ENCODE peak calls at places on chromosomes 2 and 18, in four cellular contexts. Z, H, E and C are unnamed samples. For H3K4me1, the result is how much of the 10 kb centered on the place peaks cover.

GRCh38 chr2:196399736-196400691 is 228.6 kb upstream of the STK17B start:
- DNase-seq in Z (peak), H (no peak), E (peak), C (no peak)

GRCh38 chr2:180203972-180204371 is 196.9 kb upstream of the CWC22 start:
- DNase-seq in Z (peak), H (no peak), E (peak), C (no peak)

GRCh38 chr2:20179755-20180594 is 45.0 kb downstream of the SDC1 start:
- DNase-seq in E (no peak), H (peak), Z (peak), C (peak)

GRCh38 chr2:223846524-223846923 is 9.1 kb upstream of the AP1S3 start:
- DNase-seq in Z (peak), H (no peak), E (peak), C (no peak)

GRCh38 chr2:215624423-215624829 is 188.6 kb upstream of the FN1 start:
- DNase-seq in Z (peak), E (peak), H (no peak), C (no peak)

GRCh38 chr2:236711440-236711839 is 141.8 kb downstream of the ACKR3 start:
- DNase-seq in Z (peak), E (peak), H (no peak), C (no peak)

GRCh38 chr18:5178519-5178918 is 18.5 kb downstream of the AKAIN1 start:
- DNase-seq in E (no peak), H (no peak), Z (no peak), C (no peak)

GRCh38 chr2:191804711-191805230 is 42.1 kb downstream of the CAVIN2 start:
- DNase-seq in H (no peak), Z (no peak), E (no peak), C (no peak)

GRCh38 chr2:36672199-36672598 is 24.3 kb upstream of the VIT start:
- DNase-seq in H (no peak), Z (peak), E (peak), C (no peak)

GRCh38 chr18:54740146-54740844 is 88.0 kb upstream of the RAB27B start:
- DNase-seq in H (no peak), E (peak), Z (peak), C (no peak)

GRCh38 chr2:224369028-224369632 is 32.8 kb downstream of the FAM124B start:
- DNase-seq in E (peak), Z (peak), H (peak), C (peak)

GRCh38 chr2:23760746-23761145 is 166.2 kb downstream of the ATAD2B start:
- DNase-seq in Z (no peak), H (peak), E (peak), C (no peak)

GRCh38 chr2:99484205-99484604 is 5.6 kb downstream of the REV1 start:
- DNase-seq in E (no peak), Z (no peak), H (no peak), C (no peak)
- H3K4me3 ChIP-seq in E (no peak), Z (peak), H (no peak), C (no peak)

DNA sequence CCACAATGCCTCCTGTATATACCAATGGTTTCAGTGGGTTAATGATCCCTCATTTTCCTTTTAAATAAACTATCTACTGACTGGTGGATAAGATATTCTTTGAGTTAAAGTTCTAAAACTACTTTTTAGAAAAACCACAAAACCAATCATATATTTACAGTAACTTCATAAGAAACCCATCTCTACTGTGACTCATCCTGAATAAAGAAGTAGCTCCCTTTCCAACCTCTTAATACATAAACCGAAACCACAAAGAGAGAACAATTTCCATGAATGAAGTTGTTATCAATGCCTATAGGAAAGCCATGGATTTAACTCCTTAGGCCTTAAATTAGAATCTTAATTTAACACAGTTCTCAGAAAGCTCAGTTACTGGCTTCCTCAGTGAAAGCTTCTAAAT is 227.0 kb upstream of the SMAD7 start:
- DNase-seq in H (no peak), E (peak), Z (peak), C (no peak)
- H3K9ac ChIP-seq in H (peak), E (peak), Z (no peak), C (no peak)

GRCh38 chr2:16374671-16375070 is 291.0 kb downstream of the CYRIA start:
- DNase-seq in H (no peak), E (no peak), Z (no peak), C (no peak)
- H3K4me1 ChIP-seq in H (under half), E (under half), Z (under half), C (under half)

GRCh38 chr18:63366991-63367240 is at the start of gene KDSR:
- DNase-seq in Z (no peak), E (no peak), H (no peak), C (no peak)

GRCh38 chr18:63367241-63367953 is 391 bp upstream of the KDSR start:
- DNase-seq in E (peak), Z (peak), H (peak), C (peak)

GRCh38 chr18:63365909-63366269 is 1.1 kb downstream of the KDSR start:
- DNase-seq in Z (no peak), H (peak), E (peak), C (no peak)

GRCh38 chr18:63368611-63369010 is 1.6 kb upstream of the KDSR start:
- DNase-seq in H (no peak), Z (no peak), E (peak), C (no peak)

DNA sequence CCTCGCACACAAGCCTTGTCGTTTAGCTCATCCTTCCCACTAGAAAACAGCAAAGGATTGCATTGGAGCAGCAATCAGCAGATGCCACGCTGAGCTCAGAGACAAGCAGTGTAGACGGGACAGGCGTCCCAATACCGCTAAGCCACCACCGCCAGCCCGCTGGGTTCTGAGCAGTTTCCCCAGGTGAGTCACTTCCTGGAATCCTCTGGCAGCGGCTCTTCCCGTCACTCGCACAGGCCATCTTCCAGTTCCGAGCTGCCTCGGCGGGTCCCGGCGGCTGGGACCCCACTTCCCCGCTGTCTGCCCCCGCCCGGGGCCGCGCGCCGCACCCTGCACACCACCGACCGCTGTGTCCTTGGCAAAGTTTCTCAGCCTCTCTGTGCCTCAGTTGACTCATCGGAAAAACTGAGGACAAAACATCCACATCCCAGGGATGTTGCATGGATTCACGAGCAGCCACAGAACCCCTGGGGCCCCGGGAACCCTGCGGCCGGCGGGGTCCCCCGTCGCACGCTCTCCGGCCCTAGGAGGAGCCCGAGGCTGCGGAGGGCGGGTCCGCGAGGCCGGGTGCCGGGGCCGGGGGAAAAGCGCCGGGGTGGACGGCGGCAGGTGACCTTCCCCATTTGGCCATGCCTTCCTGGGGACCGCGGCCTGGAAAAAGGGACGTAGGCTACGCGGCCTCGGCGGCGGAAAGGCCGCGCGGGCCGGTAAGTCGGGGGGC is 576 bp downstream of the KDSR start:
- DNase-seq in Z (peak), H (peak), E (peak), C (peak)
- H3K4me3 ChIP-seq in Z (peak), H (peak), E (peak), C (peak)

GRCh38 chr2:238422285-238422684 is 4.4 kb upstream of the ASB1 start:
- DNase-seq in Z (no peak), E (no peak), H (no peak), C (no peak)

GRCh38 chr2:238422940-238423339 is 3.8 kb upstream of the ASB1 start:
- DNase-seq in Z (no peak), H (no peak), E (no peak), C (no peak)

GRCh38 chr2:238425505-238425978 is 1.2 kb upstream of the ASB1 start:
- DNase-seq in E (no peak), Z (no peak), H (no peak), C (peak)

GRCh38 chr2:238424313-238424700 is 2.4 kb upstream of the ASB1 start:
- DNase-seq in H (no peak), Z (no peak), E (peak), C (no peak)

GRCh38 chr2:238423561-238424312 is 3.0 kb upstream of the ASB1 start:
- DNase-seq in H (no peak), Z (peak), E (peak), C (no peak)
- H3K9ac ChIP-seq in H (no peak), Z (no peak), E (peak), C (no peak)

GRCh38 chr2:106095478-106096392 is 98.4 kb downstream of the UXS1 start:
- DNase-seq in H (no peak), E (no peak), Z (no peak), C (peak)
- H3K4me1 ChIP-seq in H (under half), E (under half), Z (under half), C (under half)

GRCh38 chr2:241974851-241975592 is 105.5 kb downstream of the RTP5 start:
- DNase-seq in Z (no peak), E (no peak), H (no peak), C (peak)

GRCh38 chr2:241974096-241974495 is 104.6 kb downstream of the RTP5 start:
- DNase-seq in E (no peak), Z (no peak), H (no peak), C (no peak)

GRCh38 chr2:241976296-241976695 is 106.8 kb downstream of the RTP5 start:
- DNase-seq in Z (no peak), H (no peak), E (no peak), C (peak)

GRCh38 chr2:241977557-241978300 is 108.2 kb downstream of the RTP5 start:
- DNase-seq in Z (no peak), H (no peak), E (no peak), C (peak)

GRCh38 chr2:241975593-241976284 is 106.2 kb downstream of the RTP5 start:
- DNase-seq in Z (no peak), E (no peak), H (no peak), C (no peak)
- H3K4me3 ChIP-seq in Z (no peak), E (no peak), H (no peak), C (no peak)

DNA sequence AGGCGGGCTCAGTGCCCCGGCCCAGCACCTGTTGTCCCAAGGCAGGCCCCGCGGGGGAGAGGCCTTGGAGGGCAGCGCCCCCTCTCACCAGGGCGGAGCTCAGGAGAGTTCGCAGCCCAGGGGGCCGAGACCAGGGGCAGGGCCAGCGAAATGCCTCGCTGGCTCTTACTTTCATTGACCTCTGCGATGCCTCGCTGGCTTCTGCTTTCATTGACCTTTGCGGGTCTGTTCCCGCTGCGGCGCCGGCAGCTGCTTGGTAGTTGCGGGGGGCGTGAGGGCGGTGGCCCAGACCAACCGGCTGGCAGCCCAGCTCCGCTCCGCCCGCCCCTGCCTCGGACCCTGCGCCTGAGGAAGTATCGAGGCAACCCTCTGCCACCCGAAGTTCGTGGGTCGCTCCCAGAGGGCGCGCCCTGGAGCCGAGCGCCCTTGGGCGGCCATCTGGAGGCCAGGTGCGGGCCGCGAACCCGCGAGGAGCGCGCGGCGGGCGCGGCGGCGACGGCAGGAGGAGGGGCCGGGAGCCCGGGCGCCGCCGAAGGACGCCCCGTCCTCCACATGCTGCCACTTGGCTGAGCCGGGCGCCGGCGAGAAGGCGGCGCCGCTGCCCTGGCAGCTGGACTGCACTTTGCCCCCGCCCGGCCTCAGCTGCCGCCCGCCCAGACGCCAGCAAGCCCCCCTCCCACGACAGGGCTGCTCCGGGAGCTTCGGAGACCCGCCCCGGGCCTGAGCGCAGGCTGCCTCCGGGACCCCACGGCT is 118.0 kb upstream of the MSTN start:
- DNase-seq in Z (no peak), H (peak), E (peak), C (peak)
- H3K9ac ChIP-seq in Z (no peak), H (peak), E (peak), C (no peak)

GRCh38 chr2:150663143-150663542 is 175.7 kb upstream of the RND3 start:
- DNase-seq in H (no peak), Z (peak), E (peak), C (no peak)
- H3K4me1 ChIP-seq in H (under half), Z (under half), E (under half), C (under half)